ENCODE peak calls at places on chromosome 11, in ten cellular contexts. W, S, D, M, A, T, J, U, I and Y are unnamed samples.

GRCh38 chr11:67302571-67303131 is 679 bp upstream of the SSH3 start:
- DNase-seq in W (no peak), S (no peak), D (peak; percentile 21), M (no peak), A (peak; percentile 39), T (peak; percentile 64), J (peak; percentile 54), U (no peak), I (no peak), Y (peak; percentile 88)

GRCh38 chr11:76935030-76935429 is 74.3 kb downstream of the ACER3 start:
- DNase-seq in W (no peak), S (no peak), D (no peak), M (no peak), A (peak; percentile 33), T (peak; percentile 13), J (no peak), U (no peak), I (no peak), Y (no peak)

GRCh38 chr11:36432093-36432469 is 78.0 kb downstream of the TRAF6 start:
- DNase-seq in W (no peak), S (no peak), D (no peak), M (no peak), A (no peak), T (no peak), J (no peak), U (no peak), I (no peak), Y (no peak)

GRCh38 chr11:55854704-55855103 is 16.2 kb downstream of the OR5D16 start:
- DNase-seq in W (no peak), S (no peak), D (no peak), M (no peak), A (no peak), T (no peak), J (no peak), U (no peak), I (no peak), Y (no peak)

GRCh38 chr11:130209128-130209932 is 49.7 kb downstream of the ST14 start:
- DNase-seq in W (no peak), S (no peak), D (no peak), M (no peak), A (no peak), T (no peak), J (peak; percentile 12), U (peak; percentile 8), I (peak; percentile 11), Y (peak; percentile 57)

GRCh38 chr11:18106688-18107087 is 806 bp upstream of the SAAL1 start:
- DNase-seq in W (peak; percentile 11), S (no peak), D (peak; percentile 41), M (no peak), A (no peak), T (peak; percentile 58), J (no peak), U (no peak), I (no peak), Y (no peak)

GRCh38 chr11:109853156-109853776 is 239.9 kb upstream of the ZC3H12C start:
- DNase-seq in W (peak; percentile 38), S (no peak), D (peak; percentile 63), M (no peak), A (peak; percentile 60), T (peak; percentile 78), J (no peak), U (no peak), I (no peak), Y (no peak)

GRCh38 chr11:108754901-108755625 is 90.2 kb downstream of the DDX10 start:
- DNase-seq in W (no peak), S (no peak), D (no peak), M (peak; percentile 7), A (no peak), T (peak; percentile 13), J (no peak), U (no peak), I (peak; percentile 25), Y (no peak)

GRCh38 chr11:60915250-60915914 is 1.4 kb downstream of the TMEM109 start:
- DNase-seq in W (no peak), S (peak; percentile 49), D (peak; percentile 78), M (peak; percentile 57), A (peak; percentile 64), T (peak; percentile 75), J (peak; percentile 50), U (peak; percentile 90), I (peak; percentile 76), Y (peak; percentile 84)

GRCh38 chr11:26580929-26581328 is 8.9 kb upstream of the MUC15 start:
- DNase-seq in W (no peak), S (no peak), D (no peak), M (no peak), A (no peak), T (peak; percentile 20), J (no peak), U (no peak), I (no peak), Y (no peak)

GRCh38 chr11:70525006-70525405 is 126.7 kb downstream of the CTTN start:
- DNase-seq in W (no peak), S (peak; percentile 0), D (peak; percentile 51), M (no peak), A (no peak), T (no peak), J (no peak), U (no peak), I (no peak), Y (peak; percentile 63)

GRCh38 chr11:20308601-20309000 is 54.9 kb upstream of the HTATIP2 start:
- DNase-seq in W (no peak), S (no peak), D (no peak), M (no peak), A (no peak), T (no peak), J (no peak), U (no peak), I (no peak), Y (no peak)

GRCh38 chr11:44774131-44774530 is 47.4 kb downstream of the TSPAN18 start:
- DNase-seq in W (no peak), S (peak; percentile 85), D (no peak), M (peak; percentile 80), A (peak; percentile 33), T (no peak), J (no peak), U (no peak), I (peak; percentile 40), Y (no peak)
- H3K27ac ChIP-seq in W (no peak overlapping the region), S (peak overlapping the region; percentile 89), D (no peak overlapping the region), M (peak overlapping the region; percentile 64), A (peak overlapping the region; percentile 62), T (no peak overlapping the region), J (no peak overlapping the region), U (no peak overlapping the region), I (no peak overlapping the region), Y (peak overlapping the region; percentile 27)

GRCh38 chr11:6746626-6747025 is 25.1 kb downstream of the OR2AG2 start:
- DNase-seq in W (no peak), S (no peak), D (no peak), M (no peak), A (no peak), T (no peak), J (no peak), U (no peak), I (no peak), Y (no peak)
- H3K27ac ChIP-seq in W (no peak overlapping the region), S (peak overlapping the region; percentile 85), D (no peak overlapping the region), M (peak overlapping the region; percentile 69), A (no peak overlapping the region), T (no peak overlapping the region), J (no peak overlapping the region), U (peak overlapping the region; percentile 75), I (no peak overlapping the region), Y (peak overlapping the region; percentile 80)

GRCh38 chr11:114280696-114281095 is 15.5 kb upstream of the NNMT start:
- DNase-seq in W (no peak), S (peak; percentile 48), D (peak; percentile 57), M (peak; percentile 68), A (peak; percentile 84), T (peak; percentile 94), J (no peak), U (no peak), I (peak; percentile 50), Y (peak; percentile 85)

GRCh38 chr11:114278342-114279065 is 17.7 kb upstream of the NNMT start:
- DNase-seq in W (no peak), S (no peak), D (no peak), M (no peak), A (no peak), T (no peak), J (no peak), U (no peak), I (no peak), Y (no peak)

GRCh38 chr11:114277637-114278341 is 18.4 kb upstream of the NNMT start:
- DNase-seq in W (no peak), S (no peak), D (no peak), M (no peak), A (no peak), T (no peak), J (no peak), U (no peak), I (no peak), Y (no peak)

GRCh38 chr11:114281388-114281956 is 14.7 kb upstream of the NNMT start:
- DNase-seq in W (no peak), S (no peak), D (no peak), M (no peak), A (no peak), T (no peak), J (no peak), U (no peak), I (no peak), Y (no peak)

DNA sequence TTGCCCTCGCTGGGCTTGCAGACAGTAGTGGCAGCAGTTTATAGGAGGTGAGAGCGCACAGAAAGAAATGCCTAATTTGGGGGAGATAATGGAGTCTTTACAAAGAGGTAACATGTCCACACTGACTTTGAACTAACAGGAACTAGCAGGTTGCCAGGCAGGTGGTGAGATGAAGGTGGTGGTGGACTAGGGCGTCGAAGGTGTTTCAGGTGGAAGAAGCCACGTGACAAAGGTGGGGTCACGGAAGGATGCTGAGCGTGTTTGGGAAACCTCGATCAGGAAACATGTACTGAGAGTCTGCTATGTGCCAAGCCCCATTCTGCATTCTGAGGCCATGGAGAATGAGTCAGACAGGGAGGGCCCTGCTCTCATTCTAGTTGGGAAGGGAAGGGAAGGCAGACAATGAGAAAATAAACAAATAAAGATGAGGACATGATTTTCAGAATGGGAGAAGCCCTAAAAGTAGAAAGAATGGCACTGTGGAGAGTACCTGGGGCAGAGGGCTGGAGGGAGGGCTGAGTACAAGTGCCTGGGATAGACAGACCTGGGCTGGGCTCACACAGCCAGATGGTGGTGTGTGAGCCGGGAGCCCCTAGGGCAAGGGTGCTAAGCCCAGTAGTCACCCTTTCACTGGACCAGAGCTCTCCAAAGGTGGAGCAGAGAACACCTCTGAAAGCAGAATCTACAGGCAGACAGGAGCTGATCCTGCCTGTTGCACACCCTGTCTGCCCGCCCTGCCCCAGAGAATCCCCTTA is 16.2 kb upstream of the NNMT start:
- DNase-seq in W (no peak), S (no peak), D (peak; percentile 63), M (no peak), A (no peak), T (peak; percentile 54), J (no peak), U (no peak), I (no peak), Y (no peak)
- H3K27ac ChIP-seq in W (no peak overlapping the region), S (peak overlapping the region; percentile 39), D (no peak overlapping the region), M (no peak overlapping the region), A (no peak overlapping the region), T (no peak overlapping the region), J (no peak overlapping the region), U (no peak overlapping the region), I (no peak overlapping the region), Y (peak overlapping the region; percentile 69)

DNA sequence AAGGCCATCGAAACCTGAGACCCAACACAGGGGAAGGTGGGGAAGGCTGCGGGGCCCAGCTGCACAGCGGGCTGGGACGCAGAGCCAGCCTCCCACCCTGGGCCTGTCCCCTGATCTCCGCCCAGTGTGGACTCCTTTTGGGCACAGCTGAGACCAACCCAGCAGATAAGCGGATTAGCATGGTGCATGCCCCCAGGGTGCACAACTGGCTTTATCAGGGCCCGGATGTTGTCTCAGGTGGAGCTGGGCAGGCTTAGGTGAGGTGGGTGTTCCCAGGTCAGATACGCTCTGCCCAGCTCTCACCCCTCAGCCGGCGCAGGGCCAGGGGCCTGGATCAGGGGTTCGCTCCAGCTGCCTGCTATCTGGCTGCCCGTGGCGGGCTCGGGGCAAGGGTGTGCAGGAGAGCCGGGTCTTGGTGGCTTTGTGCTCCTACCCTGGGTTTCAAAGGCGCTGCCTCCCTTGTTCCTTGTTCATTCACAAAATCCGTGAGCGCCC is 28.0 kb upstream of the MUC5AC start:
- DNase-seq in W (no peak), S (no peak), D (no peak), M (no peak), A (no peak), T (no peak), J (no peak), U (peak; percentile 5), I (no peak), Y (no peak)
- H3K27ac ChIP-seq in W (no peak overlapping the region), S (no peak overlapping the region), D (no peak overlapping the region), M (no peak overlapping the region), A (no peak overlapping the region), T (no peak overlapping the region), J (no peak overlapping the region), U (no peak overlapping the region), I (no peak overlapping the region), Y (no peak overlapping the region)